ENCODE peak calls at places on chromosomes 13 and 19, in five cellular contexts. W is fibroblast of mammary gland, K is GM10248, O is BE2C, A is AG09309. B is an unnamed sample.

GRCh38 chr13:23656637-23657036 is 86.4 kb downstream of the TNFRSF19 start:
- DNase-seq in W (peak), K (peak), O (no peak), A (no peak), B (peak)

GRCh38 chr13:99665716-99666115 is 164.4 kb downstream of the TM9SF2 start:
- DNase-seq in W (no peak), K (no peak), O (no peak), A (no peak), B (no peak)

GRCh38 chr19:17424743-17425365 is 5.0 kb downstream of the MVB12A start:
- DNase-seq in W (peak), K (peak), O (peak), A (no peak), B (peak)

GRCh38 chr19:38660724-38661123 is 13.3 kb downstream of the ACTN4 start:
- DNase-seq in W (no peak), K (no peak), O (no peak), A (no peak), B (no peak)

GRCh38 chr13:24199016-24199415 is 38.5 kb downstream of the SPATA13 start:
- DNase-seq in W (peak), K (no peak), O (no peak), A (no peak), B (no peak)

GRCh38 chr19:3733549-3734309 is 25.5 kb downstream of the TJP3 start:
- DNase-seq in W (no peak), K (no peak), O (no peak), A (no peak), B (no peak)

GRCh38 chr13:113349491-113349890 is 14.4 kb downstream of the GRTP1 start:
- DNase-seq in W (no peak), K (no peak), O (no peak), A (no peak), B (no peak)

GRCh38 chr13:27556109-27556508 is 64.2 kb downstream of the LNX2 start:
- DNase-seq in W (peak), K (no peak), O (no peak), A (peak), B (peak)

GRCh38 chr19:38134538-38135149 is 89.4 kb downstream of the DPF1 start:
- DNase-seq in W (peak), K (peak), O (peak), A (no peak), B (peak)

GRCh38 chr13:99681695-99682094 is 180.4 kb downstream of the TM9SF2 start:
- DNase-seq in W (no peak), K (no peak), O (no peak), A (no peak), B (no peak)

GRCh38 chr19:46221981-46222610 is 7.4 kb upstream of the IGFL1 start:
- DNase-seq in W (peak), K (no peak), O (no peak), A (no peak), B (peak)

GRCh38 chr13:95784161-95784880 is 107.4 kb downstream of the DNAJC3 start:
- DNase-seq in W (peak), K (no peak), O (no peak), A (peak), B (peak)

GRCh38 chr13:73754727-73755292 is 379.4 kb downstream of the KLF12 start:
- DNase-seq in W (peak), K (peak), O (peak), A (peak), B (peak)

GRCh38 chr13:107066355-107066754 is 498.4 kb upstream of the ARGLU1 start:
- DNase-seq in W (no peak), K (no peak), O (no peak), A (no peak), B (no peak)

GRCh38 chr19:18488838-18489626 is 32.8 kb downstream of the ELL start:
- DNase-seq in W (no peak), K (no peak), O (peak), A (no peak), B (no peak)
- TF ChIP-seq CTCF in W (peak), K (peak), O (peak), A (peak), B (peak)

GRCh38 chr19:33736158-33736557 is 60.5 kb upstream of the KCTD15 start:
- DNase-seq in W (no peak), K (no peak), O (peak), A (no peak), B (no peak)
- TF ChIP-seq CTCF in W (no peak), K (no peak), O (peak), A (no peak), B (no peak)

DNA sequence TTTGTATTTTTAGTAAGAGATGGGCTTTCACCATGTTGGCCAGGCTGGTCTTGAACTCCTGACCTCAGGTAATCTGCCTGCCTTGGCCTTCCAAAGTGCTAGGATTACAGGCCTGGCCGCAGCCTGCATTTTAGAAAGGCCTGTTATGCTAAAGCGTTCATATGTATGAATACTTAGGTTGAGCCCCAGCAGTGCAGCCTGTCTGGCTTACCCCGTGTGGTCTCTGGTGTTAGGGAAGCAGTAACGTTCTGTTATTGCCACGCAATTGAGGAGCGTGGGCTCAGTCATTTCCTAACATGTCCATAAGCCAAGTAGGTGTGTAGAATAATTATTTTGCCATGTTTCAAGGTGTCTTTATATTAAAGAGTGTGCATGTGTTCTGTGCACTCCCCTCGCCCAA is 14.3 kb downstream of the HNRNPM start:
- DNase-seq in W (no peak), K (no peak), O (no peak), A (no peak), B (no peak)
- TF ChIP-seq CTCF in W (no peak), K (no peak), O (no peak), A (no peak), B (no peak)

GRCh38 chr19:2464389-2464788 is 7.6 kb upstream of the LMNB2 start:
- DNase-seq in W (no peak), K (no peak), O (no peak), A (no peak), B (no peak)

GRCh38 chr19:2458054-2458453 is 1.3 kb upstream of the LMNB2 start:
- DNase-seq in W (no peak), K (no peak), O (no peak), A (no peak), B (no peak)

GRCh38 chr19:2462635-2463421 is 6.1 kb upstream of the LMNB2 start:
- DNase-seq in W (peak), K (no peak), O (peak), A (peak), B (peak)

GRCh38 chr19:2460245-2460644 is 3.5 kb upstream of the LMNB2 start:
- DNase-seq in W (no peak), K (no peak), O (no peak), A (no peak), B (no peak)

DNA sequence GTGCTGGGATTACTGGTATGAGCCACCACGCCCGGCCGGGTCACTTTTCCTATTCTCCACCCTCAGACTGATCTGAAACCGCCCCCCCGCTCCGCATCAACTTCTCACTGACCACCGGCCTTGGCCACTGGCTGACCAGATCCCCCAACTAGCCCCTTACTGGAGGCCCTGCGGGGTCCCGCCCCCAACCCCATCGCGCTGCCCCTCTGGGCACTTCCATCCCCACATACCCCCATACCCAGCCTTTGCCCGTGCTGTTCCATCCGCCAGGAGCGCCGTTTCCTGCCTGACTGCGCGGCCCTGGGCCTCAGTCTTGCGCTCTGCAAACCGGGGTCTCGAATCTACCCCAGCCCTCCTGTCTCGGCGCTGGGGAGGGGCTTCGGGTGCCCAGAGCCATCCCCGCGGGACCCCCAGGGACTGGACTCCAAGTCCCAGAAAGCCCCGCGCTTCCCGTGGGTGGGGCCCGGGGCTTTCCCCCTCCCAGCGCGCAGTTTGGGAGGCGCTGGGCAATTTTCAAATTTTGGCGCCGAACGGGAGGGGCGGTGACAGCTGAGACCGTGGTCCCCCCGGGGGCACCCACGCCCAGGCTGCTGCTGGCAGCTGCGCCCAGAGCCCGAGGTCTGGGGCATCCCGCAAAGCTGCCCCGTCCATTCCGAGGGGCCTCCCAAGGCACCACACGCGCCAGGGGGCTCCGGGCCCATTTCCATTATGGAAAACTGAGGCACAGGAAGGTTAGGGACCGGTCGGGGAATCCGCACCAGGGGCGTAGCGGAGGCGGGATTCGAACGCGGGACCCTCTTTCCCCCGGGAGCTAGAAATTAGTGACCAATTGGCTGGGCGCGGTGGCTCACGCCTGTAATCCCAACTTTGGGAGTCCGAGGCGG is 5.2 kb upstream of the LMNB2 start:
- DNase-seq in W (peak), K (peak), O (peak), A (no peak), B (peak)
- TF ChIP-seq CTCF in W (no peak), K (no peak), O (no peak), A (peak), B (peak)

DNA sequence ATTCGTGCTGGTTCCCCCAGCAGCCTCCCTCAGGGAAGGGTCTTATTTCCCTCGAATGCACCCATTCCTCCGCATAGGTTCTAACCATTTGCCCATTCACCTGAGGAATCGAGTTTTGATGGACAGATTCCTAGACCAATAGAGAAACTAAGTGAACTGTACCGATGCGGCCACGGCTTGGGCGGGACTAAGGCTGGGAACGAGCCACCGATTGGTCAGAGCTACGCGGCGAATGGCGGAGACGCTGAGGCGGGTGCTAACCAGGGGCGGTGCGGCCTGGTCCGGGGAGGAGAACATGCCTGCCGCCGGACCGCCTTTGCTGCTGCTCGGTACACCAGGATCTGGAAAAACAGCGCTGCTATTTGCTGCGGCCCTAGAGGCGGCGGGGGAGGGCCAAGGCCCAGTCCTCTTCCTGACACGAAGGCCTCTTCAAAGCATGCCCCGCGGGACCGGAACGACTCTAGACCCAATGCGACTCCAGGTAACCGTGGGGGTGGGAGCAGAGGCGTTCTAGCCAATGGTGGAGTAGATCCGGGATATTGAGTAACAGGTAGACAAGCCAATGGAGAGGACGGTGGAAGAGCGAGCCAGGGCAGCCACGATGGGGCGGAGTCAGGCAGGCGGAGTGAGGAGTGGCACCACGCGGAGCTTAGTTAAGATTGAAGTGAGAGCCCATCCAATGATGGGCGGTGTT is at the start of gene SWSAP1:
- DNase-seq in W (peak), K (peak), O (peak), A (peak), B (peak)
- TF ChIP-seq CTCF in W (no peak), K (no peak), O (no peak), A (no peak), B (no peak)

GRCh38 chr13:29923554-29924481 is 73.4 kb upstream of the UBL3 start:
- DNase-seq in W (peak), K (peak), O (peak), A (peak), B (peak)
- TF ChIP-seq CTCF in W (peak), K (peak), O (peak), A (peak), B (peak)

GRCh38 chr13:66689037-66689619 is 541.0 kb downstream of the PCDH9 start:
- DNase-seq in W (peak), K (no peak), O (no peak), A (no peak), B (peak)
- TF ChIP-seq CTCF in W (peak), K (peak), O (peak), A (peak), B (peak)

GRCh38 chr19:48321372-48321621 is 4.1 kb upstream of the EMP3 start:
- DNase-seq in W (peak), K (peak), O (peak), A (no peak), B (peak)

GRCh38 chr19:48318286-48318987 is 6.9 kb upstream of the EMP3 start:
- DNase-seq in W (no peak), K (no peak), O (no peak), A (no peak), B (no peak)

GRCh38 chr19:48325265-48325910 is at the start of gene EMP3:
- DNase-seq in W (peak), K (peak), O (peak), A (peak), B (peak)

GRCh38 chr19:48319647-48320537 is 5.5 kb upstream of the EMP3 start:
- DNase-seq in W (peak), K (peak), O (peak), A (no peak), B (peak)

GRCh38 chr19:48321622-48322591 is 3.4 kb upstream of the EMP3 start:
- DNase-seq in W (peak), K (peak), O (peak), A (peak), B (peak)
- TF ChIP-seq CTCF in W (no peak), K (no peak), O (no peak), A (no peak), B (no peak)

DNA sequence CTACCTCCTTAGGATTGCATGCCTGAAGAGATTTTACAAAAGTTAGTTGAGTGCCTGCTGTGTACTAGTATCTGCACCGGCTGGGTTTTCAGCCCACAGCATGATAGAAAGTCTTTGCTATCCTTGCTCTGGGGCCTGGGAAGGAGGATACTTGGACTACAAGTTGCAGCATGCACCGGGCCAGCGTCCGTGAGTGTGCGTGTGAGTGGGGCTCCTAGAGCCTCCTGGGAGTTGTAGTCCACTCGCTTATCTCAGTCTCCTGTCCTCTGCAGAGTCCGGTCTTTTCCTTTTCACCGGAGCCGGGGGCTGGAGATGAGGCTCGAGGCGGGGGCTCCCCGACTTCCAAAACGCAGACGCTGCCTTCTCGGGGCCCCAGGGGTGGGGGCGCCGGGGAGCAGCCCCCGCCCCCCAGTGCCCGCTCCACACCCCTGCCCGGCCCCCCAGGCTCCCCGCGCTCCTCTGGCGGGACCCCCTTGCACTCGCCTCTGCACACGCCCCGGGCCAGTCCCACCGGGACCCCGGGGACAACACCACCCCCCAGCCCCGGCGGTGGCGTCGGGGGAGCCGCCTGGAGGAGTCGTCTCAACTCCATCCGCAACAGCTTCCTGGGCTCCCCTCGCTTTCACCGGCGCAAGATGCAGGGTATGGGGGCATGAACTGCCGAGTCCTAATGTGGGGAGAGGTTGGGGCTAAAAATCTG is 20.6 kb downstream of the BRSK1 start:
- DNase-seq in W (peak), K (peak), O (peak), A (no peak), B (no peak)
- TF ChIP-seq CTCF in W (no peak), K (no peak), O (no peak), A (no peak), B (no peak)